ENCODE peak calls at places on chromosomes 13 and 19, in eight cellular contexts. J is neural crest cell; T is CD8-positive, alpha-beta T cell; K is IMR-90; H is glutamatergic neuron; I is PC-9; E is PC-3; X is pancreas. S is an unnamed sample.

GRCh38 chr13:45333251-45333972 is 7.6 kb downstream of the TPT1 start:
- DNase-seq in J (no peak), I (no peak), T (no peak), H (no peak), X (no peak), K (no peak), E (peak), S (peak)

GRCh38 chr13:47678201-47678963 is 322.7 kb downstream of the SUCLA2 start:
- DNase-seq in K (no peak), X (no peak), E (no peak), T (no peak), I (no peak), J (no peak), H (no peak), S (no peak)

GRCh38 chr13:110161112-110161897 is 145.7 kb downstream of the COL4A1 start:
- DNase-seq in I (no peak), T (no peak), E (no peak), J (no peak), K (no peak), X (no peak), H (no peak), S (no peak)

GRCh38 chr13:59883885-59884284 is 279.8 kb downstream of the DIAPH3 start:
- DNase-seq in T (no peak), X (no peak), H (no peak), E (no peak), J (no peak), K (no peak), I (no peak), S (no peak)

GRCh38 chr13:76638882-76639281 is 247.3 kb downstream of the KCTD12 start:
- DNase-seq in K (peak), X (no peak), I (no peak), T (no peak), E (no peak), H (no peak), J (no peak), S (no peak)

GRCh38 chr13:36915891-36916640 is 4.0 kb downstream of the SMAD9 start:
- DNase-seq in X (no peak), H (no peak), K (no peak), I (no peak), J (no peak), T (no peak), E (no peak), S (no peak)

GRCh38 chr13:45102136-45102802 is 18.0 kb upstream of the GTF2F2 start:
- DNase-seq in X (no peak), T (no peak), J (no peak), E (no peak), H (no peak), K (peak), I (no peak), S (no peak)

GRCh38 chr13:110281736-110282135 is 25.2 kb downstream of the COL4A1 start:
- DNase-seq in J (no peak), K (no peak), E (no peak), X (no peak), H (no peak), I (no peak), T (no peak), S (no peak)

GRCh38 chr13:110676057-110676510 is 29.8 kb downstream of the CARS2 start:
- DNase-seq in E (no peak), I (no peak), X (no peak), J (no peak), H (no peak), K (no peak), T (no peak), S (peak)

GRCh38 chr19:46716013-46716671 is 772 bp downstream of the PRKD2 start:
- DNase-seq in H (peak), I (peak), J (peak), X (no peak), T (no peak), K (no peak), E (no peak), S (peak)

GRCh38 chr19:47229674-47230121 is 1.3 kb downstream of the BBC3 start:
- DNase-seq in I (peak), T (no peak), H (peak), J (no peak), K (peak), X (no peak), E (peak), S (peak)

GRCh38 chr13:101492251-101492910 is 39.9 kb downstream of the ITGBL1 start:
- DNase-seq in E (no peak), X (no peak), J (no peak), K (peak), I (no peak), T (no peak), H (no peak), S (no peak)

GRCh38 chr13:86585826-86586225 is 786.6 kb upstream of the SLITRK6 start:
- DNase-seq in I (no peak), K (peak), J (no peak), E (peak), X (peak), H (no peak), T (no peak), S (no peak)

GRCh38 chr19:39276740-39277139 is 8.5 kb downstream of the IFNL2 start:
- DNase-seq in K (no peak), E (no peak), T (no peak), H (no peak), I (no peak), J (no peak), X (no peak), S (no peak)

GRCh38 chr19:6239401-6239844 is 40.4 kb downstream of the MLLT1 start:
- DNase-seq in T (no peak), I (no peak), K (peak), J (no peak), X (no peak), E (peak), H (no peak), S (no peak)

GRCh38 chr19:1985588-1986356 is 29.7 kb downstream of the BTBD2 start:
- DNase-seq in H (no peak), T (no peak), K (no peak), I (no peak), E (no peak), X (no peak), J (no peak), S (no peak)

GRCh38 chr13:95212962-95213850 is 88.0 kb downstream of the ABCC4 start:
- DNase-seq in J (no peak), I (peak), E (peak), K (no peak), H (no peak), X (no peak), T (no peak), S (no peak)

GRCh38 chr19:42024622-42025111 is 30.6 kb upstream of the ATP1A3 start:
- DNase-seq in H (no peak), J (no peak), X (no peak), T (no peak), E (no peak), I (no peak), K (peak), S (no peak)

GRCh38 chr19:33459220-33459619 is 62.4 kb downstream of the PEPD start:
- DNase-seq in X (no peak), H (peak), K (no peak), T (no peak), I (no peak), J (no peak), E (no peak), S (no peak)

GRCh38 chr13:60583911-60584753 is 187.1 kb downstream of the TDRD3 start:
- DNase-seq in E (peak), H (no peak), X (no peak), J (no peak), I (peak), T (no peak), K (peak), S (no peak)

GRCh38 chr13:27362064-27362751 is 62.2 kb upstream of the GTF3A start:
- DNase-seq in T (peak), K (peak), E (peak), J (peak), H (peak), I (peak), X (peak), S (peak)

GRCh38 chr19:45145270-45146189 is 15.3 kb downstream of the NKPD1 start:
- DNase-seq in E (no peak), H (no peak), X (no peak), I (no peak), J (no peak), T (no peak), K (no peak), S (no peak)

GRCh38 chr13:97223711-97224461 is 1.8 kb downstream of the MBNL2 start:
- DNase-seq in H (peak), I (peak), K (peak), J (no peak), X (peak), T (no peak), E (peak), S (peak)
- TF ChIP-seq CTCF in H (no peak), I (no peak), K (peak), J (no peak), X (no peak), T (no peak), E (no peak), S (no peak)

DNA sequence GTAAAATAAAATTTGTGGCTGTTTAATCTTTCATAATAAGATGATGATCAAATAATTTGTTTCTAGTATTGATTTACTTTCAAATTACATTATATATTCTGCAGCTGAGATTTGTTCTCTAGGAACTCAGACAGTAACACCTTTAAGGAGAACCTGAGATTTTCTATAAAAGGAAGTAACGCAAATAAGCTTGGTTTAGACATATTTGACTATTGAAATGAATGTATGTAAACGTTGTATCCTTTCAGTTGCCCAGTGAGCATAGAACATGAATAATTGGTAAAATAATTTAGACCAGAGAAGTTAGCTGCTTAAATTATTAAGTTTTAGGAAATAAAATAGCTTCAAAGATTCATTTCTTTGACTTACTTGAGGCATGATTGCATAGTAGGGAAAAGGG is 3.1 kb downstream of the CDK8 start:
- DNase-seq in X (no peak), K (no peak), T (no peak), H (no peak), I (no peak), J (no peak), E (no peak), S (peak)
- TF ChIP-seq CTCF in X (no peak), K (no peak), T (no peak), H (no peak), I (no peak), J (no peak), E (no peak), S (no peak)

GRCh38 chr19:10004617-10005016 is 5.7 kb downstream of the COL5A3 start:
- DNase-seq in J (no peak), E (no peak), I (no peak), X (no peak), H (no peak), K (no peak), T (no peak), S (no peak)

GRCh38 chr19:10005632-10006334 is 4.5 kb downstream of the COL5A3 start:
- DNase-seq in X (no peak), T (no peak), J (no peak), H (no peak), K (no peak), E (no peak), I (no peak), S (no peak)

GRCh38 chr19:10000171-10000826 is 10.0 kb downstream of the COL5A3 start:
- DNase-seq in E (peak), H (peak), T (peak), X (peak), K (peak), I (peak), J (peak), S (peak)

GRCh38 chr19:10003271-10003670 is 7.0 kb downstream of the COL5A3 start:
- DNase-seq in T (no peak), X (no peak), E (no peak), K (no peak), H (no peak), J (no peak), I (no peak), S (peak)

GRCh38 chr19:10001899-10002298 is 8.4 kb downstream of the COL5A3 start:
- DNase-seq in E (peak), I (no peak), J (peak), T (no peak), H (no peak), X (no peak), K (no peak), S (no peak)
- TF ChIP-seq CTCF in E (peak), I (peak), J (peak), T (no peak), H (no peak), X (no peak), K (peak), S (peak)

GRCh38 chr19:798415-799075 is 1.3 kb downstream of the PTBP1 start:
- DNase-seq in I (no peak), K (no peak), E (no peak), H (no peak), J (no peak), T (no peak), X (peak), S (peak)

GRCh38 chr19:801030-801860 is 4.0 kb downstream of the PTBP1 start:
- DNase-seq in I (no peak), X (peak), J (no peak), T (no peak), K (no peak), E (peak), H (no peak), S (no peak)

GRCh38 chr19:797528-798414 is 519 bp downstream of the PTBP1 start:
- DNase-seq in I (peak), J (peak), E (peak), H (peak), T (peak), K (peak), X (peak), S (peak)

GRCh38 chr19:800360-801029 is 3.2 kb downstream of the PTBP1 start:
- DNase-seq in I (peak), J (no peak), E (peak), K (no peak), X (peak), T (no peak), H (no peak), S (no peak)

GRCh38 chr19:799076-799881 is 2.0 kb downstream of the PTBP1 start:
- DNase-seq in K (peak), X (no peak), J (peak), E (peak), H (peak), I (no peak), T (no peak), S (peak)
- TF ChIP-seq CTCF in K (peak), X (no peak), J (peak), E (peak), H (no peak), I (peak), T (no peak), S (peak)